ENCODE peak calls at places on chromosomes 13 and 19, in ten cellular contexts. One of them, this sample, is unnamed.

GRCh38 chr13:66171821-66172220 is 1058.3 kb downstream of the PCDH9 start:
- DNase-seq in foreskin fibroblast: no peak
- DNase-seq in iris pigment epithelial cell: no peak
- DNase-seq in central memory CD4-positive, alpha-beta T cell: no peak
- DNase-seq in activated gamma-delta T cell treated with Interleukin-2 at 50 U/mL for 16 hours: no peak
- DNase-seq in GM13977: no peak
- DNase-seq in CD8-positive, alpha-beta T cell: no peak
- DNase-seq in breast epithelium: no peak
- DNase-seq in activated CD8-positive, alpha-beta T cell treated with anti-CD3 and anti-CD28 coated beads, Interleukin-2, amount 10 ng/mL, durations not matched to agents 7 days and 5 days: no peak
- DNase-seq in RPMI8226: no peak
- DNase-seq in this sample: no peak

GRCh38 chr13:105406551-105406950 is 1128.9 kb downstream of the EFNB2 start:
- DNase-seq in activated CD8-positive, alpha-beta T cell treated with anti-CD3 and anti-CD28 coated beads, Interleukin-2, amount 10 ng/mL, durations not matched to agents 7 days and 5 days: no peak
- DNase-seq in iris pigment epithelial cell: no peak
- DNase-seq in breast epithelium: no peak
- DNase-seq in foreskin fibroblast: no peak
- DNase-seq in RPMI8226: no peak
- DNase-seq in central memory CD4-positive, alpha-beta T cell: no peak
- DNase-seq in GM13977: no peak
- DNase-seq in activated gamma-delta T cell treated with Interleukin-2 at 50 U/mL for 16 hours: no peak
- DNase-seq in CD8-positive, alpha-beta T cell: no peak
- DNase-seq in this sample: no peak

GRCh38 chr19:6354098-6354674 is 7.1 kb upstream of the CLPP start:
- DNase-seq in activated CD8-positive, alpha-beta T cell treated with anti-CD3 and anti-CD28 coated beads, Interleukin-2, amount 10 ng/mL, durations not matched to agents 7 days and 5 days: no peak
- DNase-seq in CD8-positive, alpha-beta T cell: no peak
- DNase-seq in breast epithelium: no peak
- DNase-seq in activated gamma-delta T cell treated with Interleukin-2 at 50 U/mL for 16 hours: no peak
- DNase-seq in iris pigment epithelial cell: no peak
- DNase-seq in GM13977: no peak
- DNase-seq in foreskin fibroblast: no peak
- DNase-seq in RPMI8226: no peak
- DNase-seq in central memory CD4-positive, alpha-beta T cell: no peak
- DNase-seq in this sample: no peak

GRCh38 chr19:38388310-38389100 is at the start of gene SPRED3:
- DNase-seq in iris pigment epithelial cell: peak; percentile 78
- DNase-seq in foreskin fibroblast: peak; percentile 63
- DNase-seq in central memory CD4-positive, alpha-beta T cell: no peak
- DNase-seq in RPMI8226: no peak
- DNase-seq in activated CD8-positive, alpha-beta T cell treated with anti-CD3 and anti-CD28 coated beads, Interleukin-2, amount 10 ng/mL, durations not matched to agents 7 days and 5 days: no peak
- DNase-seq in CD8-positive, alpha-beta T cell: no peak
- DNase-seq in activated gamma-delta T cell treated with Interleukin-2 at 50 U/mL for 16 hours: no peak
- DNase-seq in breast epithelium: no peak
- DNase-seq in GM13977: peak; percentile 42
- DNase-seq in this sample: no peak

GRCh38 chr13:44819762-44820161 is 169.5 kb downstream of the NUFIP1 start:
- DNase-seq in CD8-positive, alpha-beta T cell: no peak
- DNase-seq in foreskin fibroblast: no peak
- DNase-seq in activated CD8-positive, alpha-beta T cell treated with anti-CD3 and anti-CD28 coated beads, Interleukin-2, amount 10 ng/mL, durations not matched to agents 7 days and 5 days: no peak
- DNase-seq in activated gamma-delta T cell treated with Interleukin-2 at 50 U/mL for 16 hours: no peak
- DNase-seq in RPMI8226: no peak
- DNase-seq in GM13977: no peak
- DNase-seq in iris pigment epithelial cell: peak; percentile 31
- DNase-seq in breast epithelium: no peak
- DNase-seq in central memory CD4-positive, alpha-beta T cell: no peak
- DNase-seq in this sample: no peak

GRCh38 chr19:43809762-43810696 is 7.8 kb upstream of the LYPD5 start:
- DNase-seq in central memory CD4-positive, alpha-beta T cell: peak; percentile 42
- DNase-seq in GM13977: peak; percentile 47
- DNase-seq in iris pigment epithelial cell: peak; percentile 70
- DNase-seq in activated CD8-positive, alpha-beta T cell treated with anti-CD3 and anti-CD28 coated beads, Interleukin-2, amount 10 ng/mL, durations not matched to agents 7 days and 5 days: no peak
- DNase-seq in CD8-positive, alpha-beta T cell: no peak
- DNase-seq in breast epithelium: no peak
- DNase-seq in foreskin fibroblast: peak; percentile 28
- DNase-seq in activated gamma-delta T cell treated with Interleukin-2 at 50 U/mL for 16 hours: no peak
- DNase-seq in RPMI8226: peak; percentile 57
- DNase-seq in this sample: peak; percentile 63

GRCh38 chr19:45569619-45570421 is 14.8 kb downstream of the OPA3 start:
- DNase-seq in CD8-positive, alpha-beta T cell: peak; percentile 19
- DNase-seq in iris pigment epithelial cell: peak; percentile 43
- DNase-seq in foreskin fibroblast: peak; percentile 47
- DNase-seq in central memory CD4-positive, alpha-beta T cell: peak; percentile 27
- DNase-seq in RPMI8226: peak; percentile 35
- DNase-seq in GM13977: no peak
- DNase-seq in breast epithelium: no peak
- DNase-seq in activated CD8-positive, alpha-beta T cell treated with anti-CD3 and anti-CD28 coated beads, Interleukin-2, amount 10 ng/mL, durations not matched to agents 7 days and 5 days: peak; percentile 69
- DNase-seq in activated gamma-delta T cell treated with Interleukin-2 at 50 U/mL for 16 hours: peak; percentile 47
- DNase-seq in this sample: peak; percentile 24

GRCh38 chr13:29573190-29573589 is 22.3 kb downstream of the SLC7A1 start:
- DNase-seq in breast epithelium: no peak
- DNase-seq in foreskin fibroblast: peak; percentile 41
- DNase-seq in GM13977: peak; percentile 39
- DNase-seq in iris pigment epithelial cell: peak; percentile 54
- DNase-seq in activated gamma-delta T cell treated with Interleukin-2 at 50 U/mL for 16 hours: no peak
- DNase-seq in activated CD8-positive, alpha-beta T cell treated with anti-CD3 and anti-CD28 coated beads, Interleukin-2, amount 10 ng/mL, durations not matched to agents 7 days and 5 days: no peak
- DNase-seq in central memory CD4-positive, alpha-beta T cell: no peak
- DNase-seq in CD8-positive, alpha-beta T cell: no peak
- DNase-seq in RPMI8226: no peak
- DNase-seq in this sample: no peak

GRCh38 chr19:46802152-46802551 is 13.8 kb upstream of the SLC1A5 start:
- DNase-seq in GM13977: no peak
- DNase-seq in iris pigment epithelial cell: no peak
- DNase-seq in activated CD8-positive, alpha-beta T cell treated with anti-CD3 and anti-CD28 coated beads, Interleukin-2, amount 10 ng/mL, durations not matched to agents 7 days and 5 days: no peak
- DNase-seq in activated gamma-delta T cell treated with Interleukin-2 at 50 U/mL for 16 hours: no peak
- DNase-seq in central memory CD4-positive, alpha-beta T cell: no peak
- DNase-seq in CD8-positive, alpha-beta T cell: no peak
- DNase-seq in breast epithelium: no peak
- DNase-seq in foreskin fibroblast: no peak
- DNase-seq in RPMI8226: no peak
- DNase-seq in this sample: no peak

GRCh38 chr13:113813749-113814434 is 50.0 kb downstream of the GAS6 start:
- DNase-seq in foreskin fibroblast: no peak
- DNase-seq in iris pigment epithelial cell: no peak
- DNase-seq in activated CD8-positive, alpha-beta T cell treated with anti-CD3 and anti-CD28 coated beads, Interleukin-2, amount 10 ng/mL, durations not matched to agents 7 days and 5 days: no peak
- DNase-seq in breast epithelium: no peak
- DNase-seq in activated gamma-delta T cell treated with Interleukin-2 at 50 U/mL for 16 hours: no peak
- DNase-seq in CD8-positive, alpha-beta T cell: no peak
- DNase-seq in central memory CD4-positive, alpha-beta T cell: no peak
- DNase-seq in GM13977: no peak
- DNase-seq in RPMI8226: no peak
- DNase-seq in this sample: no peak

GRCh38 chr13:93341517-93341916 is 114.9 kb downstream of the GPC6 start:
- DNase-seq in GM13977: no peak
- DNase-seq in foreskin fibroblast: no peak
- DNase-seq in RPMI8226: no peak
- DNase-seq in breast epithelium: no peak
- DNase-seq in central memory CD4-positive, alpha-beta T cell: no peak
- DNase-seq in activated gamma-delta T cell treated with Interleukin-2 at 50 U/mL for 16 hours: no peak
- DNase-seq in CD8-positive, alpha-beta T cell: no peak
- DNase-seq in iris pigment epithelial cell: no peak
- DNase-seq in activated CD8-positive, alpha-beta T cell treated with anti-CD3 and anti-CD28 coated beads, Interleukin-2, amount 10 ng/mL, durations not matched to agents 7 days and 5 days: no peak
- DNase-seq in this sample: no peak

GRCh38 chr13:47893527-47893926 is 107.5 kb downstream of the SUCLA2 start:
- DNase-seq in iris pigment epithelial cell: no peak
- DNase-seq in activated CD8-positive, alpha-beta T cell treated with anti-CD3 and anti-CD28 coated beads, Interleukin-2, amount 10 ng/mL, durations not matched to agents 7 days and 5 days: no peak
- DNase-seq in GM13977: no peak
- DNase-seq in RPMI8226: no peak
- DNase-seq in CD8-positive, alpha-beta T cell: no peak
- DNase-seq in central memory CD4-positive, alpha-beta T cell: no peak
- DNase-seq in foreskin fibroblast: no peak
- DNase-seq in activated gamma-delta T cell treated with Interleukin-2 at 50 U/mL for 16 hours: no peak
- DNase-seq in breast epithelium: no peak
- DNase-seq in this sample: no peak

GRCh38 chr19:1066748-1067340 is at the start of gene ARHGAP45:
- DNase-seq in GM13977: peak; percentile 93
- DNase-seq in activated gamma-delta T cell treated with Interleukin-2 at 50 U/mL for 16 hours: peak; percentile 82
- DNase-seq in activated CD8-positive, alpha-beta T cell treated with anti-CD3 and anti-CD28 coated beads, Interleukin-2, amount 10 ng/mL, durations not matched to agents 7 days and 5 days: peak; percentile 90
- DNase-seq in breast epithelium: no peak
- DNase-seq in CD8-positive, alpha-beta T cell: peak; percentile 66
- DNase-seq in iris pigment epithelial cell: no peak
- DNase-seq in central memory CD4-positive, alpha-beta T cell: peak; percentile 87
- DNase-seq in RPMI8226: peak; percentile 87
- DNase-seq in foreskin fibroblast: no peak
- DNase-seq in this sample: no peak

GRCh38 chr13:46307554-46307953 is 79.5 kb downstream of the RUBCNL start:
- DNase-seq in breast epithelium: no peak
- DNase-seq in CD8-positive, alpha-beta T cell: no peak
- DNase-seq in iris pigment epithelial cell: no peak
- DNase-seq in central memory CD4-positive, alpha-beta T cell: no peak
- DNase-seq in GM13977: no peak
- DNase-seq in RPMI8226: no peak
- DNase-seq in activated gamma-delta T cell treated with Interleukin-2 at 50 U/mL for 16 hours: no peak
- DNase-seq in foreskin fibroblast: no peak
- DNase-seq in activated CD8-positive, alpha-beta T cell treated with anti-CD3 and anti-CD28 coated beads, Interleukin-2, amount 10 ng/mL, durations not matched to agents 7 days and 5 days: no peak
- DNase-seq in this sample: no peak

GRCh38 chr13:20550799-20551198 is 16.2 kb upstream of the IFT88 start:
- DNase-seq in CD8-positive, alpha-beta T cell: no peak
- DNase-seq in breast epithelium: no peak
- DNase-seq in central memory CD4-positive, alpha-beta T cell: no peak
- DNase-seq in activated gamma-delta T cell treated with Interleukin-2 at 50 U/mL for 16 hours: no peak
- DNase-seq in iris pigment epithelial cell: no peak
- DNase-seq in RPMI8226: no peak
- DNase-seq in foreskin fibroblast: peak; percentile 3
- DNase-seq in GM13977: no peak
- DNase-seq in activated CD8-positive, alpha-beta T cell treated with anti-CD3 and anti-CD28 coated beads, Interleukin-2, amount 10 ng/mL, durations not matched to agents 7 days and 5 days: no peak
- DNase-seq in this sample: no peak

GRCh38 chr19:55212447-55212846 is 3.1 kb upstream of the PTPRH start:
- DNase-seq in iris pigment epithelial cell: no peak
- DNase-seq in breast epithelium: no peak
- DNase-seq in foreskin fibroblast: no peak
- DNase-seq in GM13977: no peak
- DNase-seq in activated CD8-positive, alpha-beta T cell treated with anti-CD3 and anti-CD28 coated beads, Interleukin-2, amount 10 ng/mL, durations not matched to agents 7 days and 5 days: peak; percentile 62
- DNase-seq in activated gamma-delta T cell treated with Interleukin-2 at 50 U/mL for 16 hours: peak; percentile 27
- DNase-seq in RPMI8226: peak; percentile 69
- DNase-seq in CD8-positive, alpha-beta T cell: no peak
- DNase-seq in central memory CD4-positive, alpha-beta T cell: no peak
- DNase-seq in this sample: peak; percentile 72

GRCh38 chr13:44249439-44249838 is 124.2 kb upstream of the SERP2 start:
- DNase-seq in iris pigment epithelial cell: peak; percentile 78
- DNase-seq in central memory CD4-positive, alpha-beta T cell: no peak
- DNase-seq in foreskin fibroblast: peak; percentile 74
- DNase-seq in activated gamma-delta T cell treated with Interleukin-2 at 50 U/mL for 16 hours: no peak
- DNase-seq in CD8-positive, alpha-beta T cell: no peak
- DNase-seq in activated CD8-positive, alpha-beta T cell treated with anti-CD3 and anti-CD28 coated beads, Interleukin-2, amount 10 ng/mL, durations not matched to agents 7 days and 5 days: no peak
- DNase-seq in breast epithelium: peak; percentile 73
- DNase-seq in RPMI8226: peak; percentile 26
- DNase-seq in GM13977: no peak
- DNase-seq in this sample: no peak

GRCh38 chr13:109684836-109685602 is 101.4 kb downstream of the IRS2 start:
- DNase-seq in iris pigment epithelial cell: no peak
- DNase-seq in central memory CD4-positive, alpha-beta T cell: no peak
- DNase-seq in RPMI8226: no peak
- DNase-seq in foreskin fibroblast: no peak
- DNase-seq in CD8-positive, alpha-beta T cell: no peak
- DNase-seq in activated CD8-positive, alpha-beta T cell treated with anti-CD3 and anti-CD28 coated beads, Interleukin-2, amount 10 ng/mL, durations not matched to agents 7 days and 5 days: no peak
- DNase-seq in breast epithelium: no peak
- DNase-seq in activated gamma-delta T cell treated with Interleukin-2 at 50 U/mL for 16 hours: no peak
- DNase-seq in GM13977: no peak
- DNase-seq in this sample: no peak

GRCh38 chr13:73059460-73060250 is 850 bp downstream of the KLF5 start:
- DNase-seq in foreskin fibroblast: peak; percentile 18
- DNase-seq in CD8-positive, alpha-beta T cell: peak; percentile 1
- DNase-seq in RPMI8226: peak; percentile 65
- DNase-seq in activated gamma-delta T cell treated with Interleukin-2 at 50 U/mL for 16 hours: peak; percentile 10
- DNase-seq in GM13977: peak; percentile 78
- DNase-seq in iris pigment epithelial cell: peak; percentile 55
- DNase-seq in central memory CD4-positive, alpha-beta T cell: peak; percentile 45
- DNase-seq in activated CD8-positive, alpha-beta T cell treated with anti-CD3 and anti-CD28 coated beads, Interleukin-2, amount 10 ng/mL, durations not matched to agents 7 days and 5 days: peak; percentile 61
- DNase-seq in breast epithelium: peak; percentile 72
- DNase-seq in this sample: no peak

GRCh38 chr13:94674609-94675348 is 37.6 kb downstream of the SOX21 start:
- DNase-seq in RPMI8226: peak; percentile 52
- DNase-seq in central memory CD4-positive, alpha-beta T cell: peak; percentile 9
- DNase-seq in activated gamma-delta T cell treated with Interleukin-2 at 50 U/mL for 16 hours: peak; percentile 29
- DNase-seq in activated CD8-positive, alpha-beta T cell treated with anti-CD3 and anti-CD28 coated beads, Interleukin-2, amount 10 ng/mL, durations not matched to agents 7 days and 5 days: peak; percentile 67
- DNase-seq in foreskin fibroblast: peak; percentile 12
- DNase-seq in CD8-positive, alpha-beta T cell: no peak
- DNase-seq in breast epithelium: no peak
- DNase-seq in GM13977: peak; percentile 50
- DNase-seq in iris pigment epithelial cell: peak; percentile 39
- DNase-seq in this sample: peak; percentile 54

GRCh38 chr13:78978381-78978998 is 319.5 kb upstream of the OBI1 start:
- DNase-seq in RPMI8226: peak; percentile 55
- DNase-seq in iris pigment epithelial cell: peak; percentile 70
- DNase-seq in foreskin fibroblast: peak; percentile 6
- DNase-seq in central memory CD4-positive, alpha-beta T cell: peak; percentile 18
- DNase-seq in activated gamma-delta T cell treated with Interleukin-2 at 50 U/mL for 16 hours: peak; percentile 16
- DNase-seq in activated CD8-positive, alpha-beta T cell treated with anti-CD3 and anti-CD28 coated beads, Interleukin-2, amount 10 ng/mL, durations not matched to agents 7 days and 5 days: peak; percentile 64
- DNase-seq in breast epithelium: no peak
- DNase-seq in GM13977: peak; percentile 41
- DNase-seq in CD8-positive, alpha-beta T cell: no peak
- DNase-seq in this sample: peak; percentile 48

GRCh38 chr19:41325947-41326706 is 16.2 kb downstream of the CCDC97 start:
- DNase-seq in activated gamma-delta T cell treated with Interleukin-2 at 50 U/mL for 16 hours: peak; percentile 41
- DNase-seq in foreskin fibroblast: peak; percentile 70
- DNase-seq in RPMI8226: no peak
- DNase-seq in breast epithelium: no peak
- DNase-seq in GM13977: peak; percentile 86
- DNase-seq in iris pigment epithelial cell: peak; percentile 90
- DNase-seq in CD8-positive, alpha-beta T cell: no peak
- DNase-seq in activated CD8-positive, alpha-beta T cell treated with anti-CD3 and anti-CD28 coated beads, Interleukin-2, amount 10 ng/mL, durations not matched to agents 7 days and 5 days: no peak
- DNase-seq in central memory CD4-positive, alpha-beta T cell: no peak
- DNase-seq in this sample: no peak

GRCh38 chr19:32870981-32871451 is 1.4 kb upstream of the SLC7A9 start:
- DNase-seq in GM13977: no peak
- DNase-seq in activated gamma-delta T cell treated with Interleukin-2 at 50 U/mL for 16 hours: no peak
- DNase-seq in iris pigment epithelial cell: no peak
- DNase-seq in activated CD8-positive, alpha-beta T cell treated with anti-CD3 and anti-CD28 coated beads, Interleukin-2, amount 10 ng/mL, durations not matched to agents 7 days and 5 days: no peak
- DNase-seq in CD8-positive, alpha-beta T cell: no peak
- DNase-seq in foreskin fibroblast: no peak
- DNase-seq in breast epithelium: no peak
- DNase-seq in central memory CD4-positive, alpha-beta T cell: no peak
- DNase-seq in RPMI8226: no peak
- DNase-seq in this sample: no peak

This sample was measured in HCT116.